ENCODE peak calls at places on chromosomes 11 and 22, in seven cellular contexts. C is GM12878, L is H1, R is HepG2, B is HCT116, X is K562, T is SK-N-SH. I is an unnamed sample.

GRCh38 chr22:17201285-17201945 is 17.8 kb downstream of the ADA2 start:
- DNase-seq in C (no peak), L (no peak), R (peak; percentile 53), B (no peak), X (no peak), T (no peak), I (peak; percentile 56)

GRCh38 chr11:10518123-10518522 is 22.9 kb downstream of the RNF141 start:
- DNase-seq in C (no peak), L (no peak), R (no peak), B (no peak), X (no peak), T (no peak), I (no peak)

GRCh38 chr11:35689081-35689996 is 26.8 kb downstream of the TRIM44 start:
- DNase-seq in C (no peak), L (no peak), R (no peak), B (no peak), X (no peak), T (no peak), I (no peak)

GRCh38 chr11:92224394-92225205 is at the start of gene FAT3:
- DNase-seq in C (no peak), L (no peak), R (no peak), B (no peak), X (no peak), T (peak; percentile 83), I (no peak)

GRCh38 chr11:118263694-118264567 is at the start of gene MPZL2:
- DNase-seq in C (no peak), L (no peak), R (peak; percentile 81), B (peak; percentile 65), X (no peak), T (no peak), I (peak; percentile 87)

GRCh38 chr11:57513911-57514537 is 1.5 kb downstream of the SLC43A1 start:
- DNase-seq in C (no peak), L (no peak), R (no peak), B (no peak), X (peak; percentile 46), T (peak; percentile 72), I (no peak)

GRCh38 chr11:85310479-85310878 is 316.7 kb downstream of the DLG2 start:
- DNase-seq in C (no peak), L (no peak), R (no peak), B (no peak), X (no peak), T (no peak), I (no peak)

GRCh38 chr11:101128571-101129202 is 926 bp downstream of the PGR start:
- DNase-seq in C (no peak), L (no peak), R (no peak), B (no peak), X (no peak), T (peak; percentile 13), I (peak; percentile 97)

GRCh38 chr11:8566613-8567210 is 27.3 kb downstream of the STK33 start:
- DNase-seq in C (peak; percentile 32), L (no peak), R (peak; percentile 23), B (peak; percentile 23), X (peak; percentile 14), T (peak; percentile 14), I (peak; percentile 53)

GRCh38 chr22:44755956-44756361 is 3.6 kb downstream of the ARHGAP8 start:
- DNase-seq in C (no peak), L (no peak), R (no peak), B (peak; percentile 40), X (no peak), T (no peak), I (peak; percentile 41)

GRCh38 chr22:48178536-48178935 is 1416.1 kb downstream of the TBC1D22A start:
- DNase-seq in C (no peak), L (no peak), R (no peak), B (no peak), X (no peak), T (no peak), I (no peak)

GRCh38 chr11:115501895-115502589 is 2.2 kb downstream of the CADM1 start:
- DNase-seq in C (peak; percentile 20), L (no peak), R (peak; percentile 37), B (no peak), X (no peak), T (peak; percentile 42), I (no peak)

DNA sequence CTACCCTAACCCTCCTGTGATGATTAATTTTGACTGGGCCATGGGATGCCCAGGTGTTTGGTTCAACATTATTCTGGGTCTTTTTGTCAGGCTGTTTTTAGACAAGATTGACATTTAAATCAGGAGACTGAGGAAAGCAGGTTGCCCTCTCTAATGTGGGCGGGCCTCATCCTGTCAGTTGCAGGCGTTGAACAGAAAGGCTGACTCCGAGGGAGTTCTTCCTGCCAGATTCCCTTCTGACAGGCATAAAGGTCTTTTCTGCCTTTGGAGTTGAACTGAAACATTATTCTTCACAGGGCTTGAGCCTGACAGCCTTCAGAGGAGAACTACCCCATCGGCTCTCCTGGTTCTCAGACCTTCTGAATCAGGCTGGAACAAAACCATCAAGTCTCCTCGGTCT is 4.3 kb upstream of the PSMC3 start:
- DNase-seq in C (no peak), L (no peak), R (no peak), B (no peak), X (no peak), T (no peak), I (no peak)
- TF ChIP-seq JUND in C (no peak), L (no peak), R (no peak), B (no peak), X (no peak), T (no peak), I (no peak)

DNA sequence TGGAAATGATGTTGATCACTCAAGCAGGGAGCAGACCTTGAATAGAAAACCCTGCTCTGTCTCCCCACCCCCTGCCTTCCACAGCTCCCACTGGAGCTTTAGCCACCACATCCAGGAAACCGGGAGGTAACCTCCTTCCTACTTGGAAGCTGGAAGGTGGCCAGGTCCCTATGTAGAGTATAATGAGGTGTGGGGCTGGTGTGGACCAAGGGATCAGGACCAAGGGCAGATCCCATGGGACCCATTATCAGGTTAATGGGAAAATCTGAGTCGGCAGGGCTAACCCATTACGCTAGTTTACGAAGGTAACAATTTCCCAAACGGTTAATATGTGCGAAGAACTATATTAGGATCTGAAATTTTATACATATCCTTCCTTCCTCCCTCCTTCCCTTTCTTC is 321.9 kb downstream of the MIAT start:
- DNase-seq in C (no peak), L (no peak), R (no peak), B (no peak), X (no peak), T (no peak), I (peak; percentile 15)
- TF ChIP-seq JUND in C (no peak), L (no peak), R (no peak), B (no peak), X (no peak), T (no peak), I (no peak)

DNA sequence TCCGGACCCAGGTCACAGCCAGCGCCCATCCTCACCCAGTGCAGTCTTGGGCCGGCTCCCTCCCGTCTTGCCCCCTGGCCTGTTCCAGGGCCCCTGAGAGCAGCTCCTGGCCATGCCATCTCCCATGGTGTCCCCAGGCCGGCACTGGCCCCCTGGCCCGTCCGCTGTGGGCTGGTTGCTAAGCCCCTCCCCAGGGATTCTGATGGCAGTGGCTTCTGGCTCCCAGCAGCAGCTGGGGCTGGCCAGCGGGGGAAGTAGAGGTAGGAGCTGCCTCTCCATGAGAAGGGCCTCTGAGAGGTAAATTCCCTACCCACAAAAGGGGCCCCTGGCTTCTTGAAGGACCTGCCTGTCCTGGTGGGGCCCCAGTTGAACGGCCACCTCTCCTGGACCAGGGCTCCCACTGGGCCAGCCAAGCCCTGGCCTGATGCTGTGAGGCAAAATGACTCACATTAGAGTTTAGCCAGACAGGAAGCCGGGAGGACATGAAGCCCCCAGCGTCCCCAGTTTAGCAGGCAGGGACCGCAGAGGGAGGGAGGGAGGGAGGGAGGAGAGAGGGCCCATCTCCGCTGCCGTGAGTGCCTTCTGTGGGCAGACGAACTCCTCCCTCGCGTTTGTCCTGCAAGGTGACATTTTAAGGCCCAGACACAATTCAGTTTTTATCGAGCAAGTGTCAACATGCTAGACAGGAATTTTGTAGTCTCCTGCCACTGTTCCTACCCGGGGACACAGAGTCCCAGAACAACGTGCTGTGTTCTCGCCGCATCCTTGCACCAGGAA is 32.9 kb upstream of the GAL start:
- DNase-seq in C (no peak), L (no peak), R (no peak), B (no peak), X (no peak), T (no peak), I (no peak)
- TF ChIP-seq JUND in C (no peak), L (no peak), R (no peak), B (no peak), X (no peak), T (no peak), I (no peak)

GRCh38 chr22:25362215-25362882 is 142.9 kb downstream of the CRYBB2 start:
- DNase-seq in C (no peak), L (no peak), R (peak; percentile 35), B (peak; percentile 21), X (peak; percentile 67), T (peak; percentile 83), I (peak; percentile 66)
- TF ChIP-seq JUND in C (no peak), L (no peak), R (no peak), B (no peak), X (no peak), T (no peak), I (no peak)

GRCh38 chr11:66465371-66466224 is 1.1 kb upstream of the PELI3 start:
- DNase-seq in C (no peak), L (no peak), R (no peak), B (no peak), X (no peak), T (no peak), I (no peak)
- TF ChIP-seq JUND in C (no peak), L (no peak), R (no peak), B (no peak), X (no peak), T (no peak), I (no peak)

GRCh38 chr11:62306227-62306626 is 7.4 kb upstream of the SCGB1D4 start:
- DNase-seq in C (no peak), L (no peak), R (no peak), B (no peak), X (no peak), T (no peak), I (no peak)

GRCh38 chr11:62307950-62308349 is 9.1 kb upstream of the SCGB1D4 start:
- DNase-seq in C (no peak), L (no peak), R (no peak), B (no peak), X (no peak), T (no peak), I (no peak)
- TF ChIP-seq JUND in C (no peak), L (no peak), R (no peak), B (no peak), X (no peak), T (no peak), I (no peak)

DNA sequence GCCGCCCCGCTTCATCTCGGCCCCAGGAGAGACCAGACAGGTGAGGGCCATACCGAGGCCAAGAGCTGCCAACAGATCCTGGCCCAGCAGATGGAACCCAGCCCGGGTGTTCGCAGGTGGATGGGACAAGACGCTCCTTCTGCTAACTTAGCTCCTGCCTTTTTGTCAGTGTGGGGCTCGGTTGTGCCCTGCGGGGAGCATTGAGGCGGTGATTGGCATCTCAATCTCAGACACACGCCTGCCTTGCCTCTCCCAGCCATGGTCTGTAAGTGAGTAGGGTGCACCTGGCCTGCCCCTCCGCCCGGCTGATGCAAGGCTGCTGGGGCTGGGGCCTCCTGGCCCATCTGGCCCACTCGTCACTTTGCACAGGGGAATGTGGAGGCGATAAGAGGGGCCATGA is 350.1 kb downstream of the TBC1D22A start:
- DNase-seq in C (no peak), L (no peak), R (no peak), B (no peak), X (no peak), T (no peak), I (no peak)
- TF ChIP-seq JUND in C (no peak), L (no peak), R (no peak), B (no peak), X (no peak), T (no peak), I (no peak)